ENCODE peak calls at places on chromosomes 5 and 9, in nine cellular contexts. N is GM12891; H is anterior cingulate cortex; J is uterus; X is HFFc6; E is adipocyte; R is natural killer cell treated with Interleukin-12 subunit alpha and Interleukin-12 subunit beta and Interleukin-15 and Interleukin-18, amount 100 ng/mL, for 72 hours; F is iPS DF 6.9; D is stimulated activated CD4-positive, alpha-beta T cell treated with anti-CD3 and anti-CD28 coated beads, TNF-alpha, amount 100 ng/mL, for 4 hours. G is an unnamed sample.

GRCh38 chr5:163696270-163696887 is 191.0 kb downstream of the MAT2B start:
- DNase-seq in J (no peak), R (no peak), D (no peak), X (peak; percentile 78), F (peak; percentile 77), H (peak; percentile 15), E (peak; percentile 83), N (no peak), G (peak; percentile 80)

GRCh38 chr9:128160603-128160987 is 530 bp downstream of the BBLN start:
- DNase-seq in R (no peak), N (peak; percentile 64), D (peak; percentile 49), H (no peak), F (no peak), J (no peak), E (peak; percentile 57), X (peak; percentile 8), G (peak; percentile 60)

GRCh38 chr5:156402387-156402921 is 75.5 kb downstream of the SGCD start:
- DNase-seq in J (no peak), H (no peak), R (no peak), F (peak; percentile 45), N (peak; percentile 38), D (no peak), X (no peak), E (peak; percentile 70), G (no peak)

GRCh38 chr5:108924457-108924961 is 176.8 kb downstream of the FER start:
- DNase-seq in H (no peak), J (no peak), F (no peak), D (no peak), N (no peak), R (no peak), E (no peak), X (no peak), G (no peak)

GRCh38 chr5:43294226-43294625 is 19.0 kb downstream of the HMGCS1 start:
- DNase-seq in X (peak; percentile 63), J (no peak), D (no peak), E (peak; percentile 36), F (no peak), N (no peak), H (no peak), R (no peak), G (peak; percentile 51)

GRCh38 chr9:31542384-31543055 is 841.9 kb upstream of the ACO1 start:
- DNase-seq in R (no peak), D (no peak), H (no peak), F (peak; percentile 16), N (no peak), X (no peak), E (peak; percentile 86), J (no peak), G (peak; percentile 3)

GRCh38 chr5:139817362-139817761 is 21.8 kb downstream of the PSD2 start:
- DNase-seq in R (no peak), N (no peak), H (no peak), D (no peak), E (no peak), J (no peak), X (no peak), F (no peak), G (no peak)

GRCh38 chr9:6076856-6077255 is 61.4 kb upstream of the RANBP6 start:
- DNase-seq in N (no peak), H (no peak), E (no peak), D (no peak), R (no peak), F (no peak), J (no peak), X (no peak), G (peak; percentile 7)

GRCh38 chr5:93503598-93504067 is 77.4 kb downstream of the NR2F1-AS1 start:
- DNase-seq in R (no peak), E (peak; percentile 85), N (no peak), D (no peak), X (peak; percentile 90), F (no peak), H (no peak), J (no peak), G (peak; percentile 81)

GRCh38 chr5:165286692-165287091 is 1781.3 kb downstream of the MAT2B start:
- DNase-seq in E (no peak), X (no peak), H (no peak), F (no peak), R (no peak), D (no peak), N (no peak), J (no peak), G (no peak)

GRCh38 chr5:58502032-58502431 is 10.8 kb downstream of the GAPT start:
- DNase-seq in R (no peak), J (no peak), D (no peak), H (no peak), F (no peak), X (no peak), N (no peak), E (no peak), G (no peak)

GRCh38 chr9:126482361-126483044 is 131.2 kb upstream of the LMX1B start:
- DNase-seq in R (no peak), F (no peak), X (no peak), J (no peak), D (no peak), E (peak; percentile 79), N (no peak), H (peak; percentile 44), G (peak; percentile 73)

GRCh38 chr9:995776-996175 is 19.3 kb downstream of the DMRT3 start:
- DNase-seq in E (peak; percentile 31), N (no peak), H (no peak), X (peak; percentile 65), R (no peak), J (no peak), D (no peak), F (no peak), G (no peak)

GRCh38 chr5:40603378-40603777 is 76.3 kb upstream of the PTGER4 start:
- DNase-seq in D (no peak), E (no peak), X (peak; percentile 41), H (no peak), N (no peak), F (no peak), R (no peak), J (no peak), G (peak; percentile 8)

GRCh38 chr9:12735669-12736068 is 39.2 kb upstream of the LURAP1L start:
- DNase-seq in R (no peak), F (no peak), H (no peak), X (no peak), J (no peak), D (no peak), N (no peak), E (no peak), G (no peak)

GRCh38 chr9:77851862-77852602 is 179.6 kb downstream of the GNAQ start:
- DNase-seq in J (no peak), X (no peak), H (no peak), E (no peak), F (no peak), R (no peak), N (no peak), D (no peak), G (no peak)

GRCh38 chr9:74645007-74645639 is 148.0 kb downstream of the RORB start:
- DNase-seq in X (peak; percentile 3), D (no peak), N (no peak), R (no peak), E (peak; percentile 56), H (no peak), J (no peak), F (peak; percentile 11), G (peak; percentile 19)

GRCh38 chr5:90557871-90558270 is 726 bp upstream of the ADGRV1 start:
- DNase-seq in X (no peak), H (no peak), N (no peak), R (no peak), F (no peak), J (no peak), D (no peak), E (no peak), G (no peak)

GRCh38 chr9:132697230-132697629 is 27.0 kb downstream of the GTF3C4 start:
- DNase-seq in D (no peak), J (no peak), H (no peak), E (no peak), X (no peak), F (no peak), R (no peak), N (no peak), G (no peak)

GRCh38 chr5:177362102-177362868 is 4.6 kb downstream of the RGS14 start:
- DNase-seq in E (no peak), H (no peak), F (no peak), R (no peak), X (no peak), N (no peak), J (no peak), D (peak; percentile 60), G (no peak)

GRCh38 chr5:141867139-141867538 is 11.1 kb downstream of the PCDH1 start:
- DNase-seq in R (peak; percentile 6), E (no peak), F (no peak), N (no peak), H (no peak), J (no peak), D (no peak), X (no peak), G (no peak)

GRCh38 chr5:159403906-159404641 is 73.8 kb upstream of the IL12B start:
- DNase-seq in F (no peak), D (no peak), N (no peak), H (no peak), J (no peak), X (no peak), R (no peak), E (no peak), G (peak; percentile 40)

GRCh38 chr9:131282688-131283422 is 6.5 kb upstream of the FAM78A start:
- DNase-seq in D (no peak), E (peak; percentile 63), N (no peak), R (no peak), H (no peak), F (no peak), J (no peak), X (no peak), G (peak; percentile 48)

GRCh38 chr5:13408616-13409015 is 535.9 kb downstream of the DNAH5 start:
- DNase-seq in X (no peak), R (no peak), E (no peak), D (no peak), F (no peak), N (no peak), J (no peak), H (no peak), G (no peak)

GRCh38 chr5:179765400-179765799 is 28.4 kb upstream of the LTC4S start:
- DNase-seq in N (no peak), R (no peak), F (no peak), X (peak; percentile 83), D (no peak), H (no peak), E (peak; percentile 78), J (no peak), G (peak; percentile 88)

GRCh38 chr9:38110476-38110875 is 41.4 kb upstream of the SHB start:
- DNase-seq in R (no peak), D (no peak), X (no peak), E (no peak), H (no peak), J (no peak), F (no peak), N (no peak), G (no peak)

GRCh38 chr9:13351768-13352386 is 72.4 kb upstream of the MPDZ start:
- DNase-seq in J (no peak), X (peak; percentile 54), E (peak; percentile 87), H (no peak), N (no peak), R (no peak), F (no peak), D (no peak), G (peak; percentile 60)

GRCh38 chr9:90457386-90458080 is 185.1 kb downstream of the DIRAS2 start:
- DNase-seq in D (no peak), H (no peak), E (no peak), N (no peak), R (no peak), F (no peak), J (no peak), X (no peak), G (no peak)

GRCh38 chr5:94433393-94434149 is 184.8 kb downstream of the KIAA0825 start:
- DNase-seq in E (peak; percentile 95), D (no peak), F (no peak), X (peak; percentile 12), J (no peak), H (no peak), R (no peak), N (no peak), G (peak; percentile 65)

GRCh38 chr5:152462021-152462721 is 57.1 kb upstream of the NMUR2 start:
- DNase-seq in J (no peak), E (no peak), N (peak; percentile 7), D (no peak), H (no peak), X (no peak), R (no peak), F (no peak), G (no peak)

GRCh38 chr5:75368391-75368790 is 31.4 kb downstream of the HMGCR start:
- DNase-seq in R (no peak), J (no peak), H (no peak), N (no peak), X (peak; percentile 36), F (no peak), D (no peak), E (no peak), G (no peak)